ENCODE peak calls at places on chromosomes 7 and 10, in nine cellular contexts. H is GM19239; Z is neuronal stem cell; T is NAMALWA; J is dermis blood vessel endothelial cell; U is C1 segment of cervical spinal cord; V is AG09319; E is ELR; S is activated CD4-positive, alpha-beta T cell treated with anti-CD3 and anti-CD28 coated beads, Interleukin-2, amount 10 ng/mL, durations not matched to agents 7 days and 5 days. B is an unnamed sample.

GRCh38 chr7:144835166-144835611 is 664 bp downstream of the TPK1 start:
- DNase-seq in H (no peak), Z (no peak), T (peak; percentile 68), J (peak; percentile 68), U (peak; percentile 73), V (no peak), E (peak; percentile 41), S (peak; percentile 48), B (peak; percentile 78)

GRCh38 chr7:40057292-40057691 is 77.1 kb downstream of the MPLKIP start:
- DNase-seq in H (no peak), Z (no peak), T (no peak), J (peak; percentile 4), U (no peak), V (no peak), E (peak; percentile 12), S (no peak), B (no peak)

GRCh38 chr7:100053201-100053600 is 3.6 kb downstream of the ZSCAN21 start:
- DNase-seq in H (no peak), Z (no peak), T (peak; percentile 89), J (peak; percentile 91), U (peak; percentile 40), V (peak; percentile 30), E (peak; percentile 74), S (peak; percentile 64), B (no peak)

GRCh38 chr7:5779108-5779507 is 2.4 kb downstream of the RNF216 start:
- DNase-seq in H (no peak), Z (no peak), T (no peak), J (no peak), U (no peak), V (no peak), E (no peak), S (no peak), B (no peak)

GRCh38 chr10:97182327-97182990 is 3.3 kb downstream of the SLIT1 start:
- DNase-seq in H (no peak), Z (no peak), T (no peak), J (no peak), U (no peak), V (no peak), E (no peak), S (no peak), B (peak; percentile 56)

GRCh38 chr10:97851341-97852001 is 1.8 kb downstream of the GOLGA7B start:
- DNase-seq in H (no peak), Z (no peak), T (no peak), J (no peak), U (peak; percentile 71), V (no peak), E (no peak), S (peak; percentile 68), B (no peak)

GRCh38 chr7:539731-540411 is 20.2 kb upstream of the PDGFA start:
- DNase-seq in H (no peak), Z (no peak), T (no peak), J (no peak), U (no peak), V (no peak), E (peak; percentile 81), S (no peak), B (no peak)

GRCh38 chr7:30988346-30989005 is 24.7 kb downstream of the GHRHR start:
- DNase-seq in H (no peak), Z (no peak), T (no peak), J (no peak), U (peak; percentile 57), V (no peak), E (no peak), S (no peak), B (no peak)

GRCh38 chr10:3995302-3996210 is 210.5 kb upstream of the KLF6 start:
- DNase-seq in H (no peak), Z (no peak), T (no peak), J (peak; percentile 65), U (no peak), V (no peak), E (peak; percentile 83), S (no peak), B (no peak)

GRCh38 chr7:112144284-112145059 is 61.7 kb downstream of the DOCK4 start:
- DNase-seq in H (no peak), Z (no peak), T (no peak), J (no peak), U (no peak), V (no peak), E (no peak), S (no peak), B (no peak)

GRCh38 chr7:130276796-130277762 is 10.4 kb downstream of the CPA2 start:
- DNase-seq in H (no peak), Z (no peak), T (no peak), J (peak; percentile 23), U (no peak), V (no peak), E (peak; percentile 36), S (no peak), B (no peak)

GRCh38 chr10:130441041-130441440 is 304.9 kb downstream of the GLRX3 start:
- DNase-seq in H (no peak), Z (no peak), T (no peak), J (no peak), U (no peak), V (no peak), E (no peak), S (no peak), B (peak; percentile 39)

GRCh38 chr10:73874267-73875138 is at the start of gene CAMK2G:
- DNase-seq in H (peak; percentile 99), Z (peak; percentile 74), T (peak; percentile 73), J (peak; percentile 88), U (peak; percentile 72), V (peak; percentile 61), E (peak; percentile 92), S (peak; percentile 88), B (peak; percentile 94)

GRCh38 chr10:4701016-4701415 is 125.0 kb upstream of the AKR1E2 start:
- DNase-seq in H (no peak), Z (no peak), T (no peak), J (peak; percentile 51), U (no peak), V (no peak), E (no peak), S (no peak), B (no peak)

GRCh38 chr7:85489498-85489897 is 302.6 kb upstream of the SEMA3D start:
- DNase-seq in H (no peak), Z (no peak), T (no peak), J (no peak), U (no peak), V (no peak), E (peak; percentile 58), S (no peak), B (no peak)

GRCh38 chr10:5571826-5572225 is 47.1 kb downstream of the CALML3 start:
- DNase-seq in H (no peak), Z (no peak), T (no peak), J (no peak), U (no peak), V (no peak), E (no peak), S (no peak), B (no peak)

GRCh38 chr7:148028165-148028564 is 562.4 kb upstream of the C7orf33 start:
- DNase-seq in H (no peak), Z (no peak), T (no peak), J (no peak), U (no peak), V (no peak), E (no peak), S (no peak), B (no peak)

GRCh38 chr7:39811161-39811614 is 138.9 kb upstream of the CDK13 start:
- DNase-seq in H (no peak), Z (no peak), T (no peak), J (peak; percentile 24), U (no peak), V (no peak), E (peak; percentile 25), S (no peak), B (no peak)

GRCh38 chr7:1413936-1414639 is 45.2 kb downstream of the MICALL2 start:
- DNase-seq in H (no peak), Z (no peak), T (no peak), J (no peak), U (no peak), V (no peak), E (no peak), S (no peak), B (no peak)

GRCh38 chr7:126993626-126994213 is 259.0 kb downstream of the GRM8 start:
- DNase-seq in H (no peak), Z (no peak), T (no peak), J (no peak), U (no peak), V (no peak), E (no peak), S (no peak), B (no peak)

GRCh38 chr10:28559661-28560060 is 26.7 kb downstream of the WAC start:
- DNase-seq in H (no peak), Z (peak; percentile 75), T (no peak), J (no peak), U (no peak), V (no peak), E (no peak), S (no peak), B (no peak)

GRCh38 chr7:23022258-23022745 is 8.4 kb upstream of the HYCC1 start:
- DNase-seq in H (no peak), Z (no peak), T (no peak), J (no peak), U (no peak), V (peak; percentile 49), E (peak; percentile 94), S (no peak), B (no peak)

GRCh38 chr10:33271969-33272583 is 62.4 kb downstream of the NRP1 start:
- DNase-seq in H (no peak), Z (no peak), T (no peak), J (no peak), U (no peak), V (no peak), E (no peak), S (no peak), B (no peak)

GRCh38 chr7:128734777-128735342 is 4.3 kb upstream of the CALU start:
- DNase-seq in H (no peak), Z (no peak), T (peak; percentile 69), J (no peak), U (no peak), V (no peak), E (no peak), S (no peak), B (no peak)

GRCh38 chr10:51983481-51983880 is 284.1 kb upstream of the CSTF2T start:
- DNase-seq in H (no peak), Z (no peak), T (no peak), J (no peak), U (no peak), V (no peak), E (no peak), S (no peak), B (no peak)

GRCh38 chr10:72328829-72329204 is 25.9 kb downstream of the DNAJB12 start:
- DNase-seq in H (no peak), Z (no peak), T (no peak), J (no peak), U (no peak), V (no peak), E (no peak), S (no peak), B (no peak)

GRCh38 chr10:112713411-112713810 is 236.6 kb upstream of the TCF7L2 start:
- DNase-seq in H (no peak), Z (no peak), T (no peak), J (no peak), U (no peak), V (no peak), E (peak; percentile 19), S (no peak), B (no peak)

GRCh38 chr10:88565072-88565471 is 18.0 kb downstream of the RNLS start:
- DNase-seq in H (no peak), Z (no peak), T (peak; percentile 75), J (peak; percentile 56), U (no peak), V (no peak), E (peak; percentile 64), S (no peak), B (no peak)

GRCh38 chr10:88994034-88994433 is 3.4 kb downstream of the FAS start:
- DNase-seq in H (no peak), Z (no peak), T (no peak), J (no peak), U (no peak), V (no peak), E (peak; percentile 35), S (no peak), B (no peak)

GRCh38 chr10:22657028-22657427 is 57.4 kb downstream of the PIP4K2A start:
- DNase-seq in H (no peak), Z (no peak), T (no peak), J (no peak), U (no peak), V (no peak), E (no peak), S (no peak), B (no peak)

GRCh38 chr10:35416628-35417625 is 80.6 kb downstream of the CCNY start:
- DNase-seq in H (no peak), Z (no peak), T (peak; percentile 42), J (peak; percentile 44), U (no peak), V (no peak), E (no peak), S (no peak), B (no peak)

B was measured in cardiac septum.